ENCODE peak calls at places on chromosomes 2 and 18, in ten cellular contexts. One of them, this sample, is unnamed.

GRCh38 chr2:121999273-121999672 is 243.8 kb downstream of the TSN start:
- DNase-seq in fibroblast of the aortic adventitia: peak
- DNase-seq in body of pancreas: no peak
- DNase-seq in AG10803: peak
- DNase-seq in endodermal cell: no peak
- DNase-seq in spleen: no peak
- DNase-seq in upper lobe of left lung: no peak
- DNase-seq in lower lobe of right lung: no peak
- DNase-seq in astrocyte: peak
- DNase-seq in epithelial cell of esophagus: peak
- DNase-seq in this sample: no peak

GRCh38 chr2:1721706-1722483 is 22.4 kb downstream of the PXDN start:
- DNase-seq in fibroblast of the aortic adventitia: peak
- DNase-seq in body of pancreas: no peak
- DNase-seq in AG10803: peak
- DNase-seq in endodermal cell: peak
- DNase-seq in spleen: no peak
- DNase-seq in upper lobe of left lung: no peak
- DNase-seq in lower lobe of right lung: no peak
- DNase-seq in astrocyte: peak
- DNase-seq in epithelial cell of esophagus: peak
- DNase-seq in this sample: peak

GRCh38 chr2:215447673-215448081 is 11.8 kb upstream of the FN1 start:
- DNase-seq in fibroblast of the aortic adventitia: no peak
- DNase-seq in body of pancreas: no peak
- DNase-seq in AG10803: no peak
- DNase-seq in endodermal cell: no peak
- DNase-seq in spleen: no peak
- DNase-seq in upper lobe of left lung: no peak
- DNase-seq in lower lobe of right lung: no peak
- DNase-seq in astrocyte: peak
- DNase-seq in epithelial cell of esophagus: peak
- DNase-seq in this sample: no peak

GRCh38 chr2:151186011-151186410 is 75.7 kb downstream of the RBM43 start:
- DNase-seq in fibroblast of the aortic adventitia: no peak
- DNase-seq in body of pancreas: no peak
- DNase-seq in AG10803: no peak
- DNase-seq in endodermal cell: no peak
- DNase-seq in spleen: no peak
- DNase-seq in upper lobe of left lung: no peak
- DNase-seq in lower lobe of right lung: no peak
- DNase-seq in astrocyte: no peak
- DNase-seq in epithelial cell of esophagus: no peak
- DNase-seq in this sample: no peak

GRCh38 chr18:14999085-14999975 is 251.4 kb downstream of the ANKRD30B start:
- DNase-seq in fibroblast of the aortic adventitia: no peak
- DNase-seq in body of pancreas: no peak
- DNase-seq in AG10803: no peak
- DNase-seq in endodermal cell: no peak
- DNase-seq in spleen: peak
- DNase-seq in upper lobe of left lung: no peak
- DNase-seq in lower lobe of right lung: no peak
- DNase-seq in astrocyte: no peak
- DNase-seq in epithelial cell of esophagus: no peak
- DNase-seq in this sample: no peak

GRCh38 chr18:77087391-77088141 is 45.0 kb downstream of the MBP start:
- DNase-seq in fibroblast of the aortic adventitia: peak
- DNase-seq in body of pancreas: no peak
- DNase-seq in AG10803: peak
- DNase-seq in endodermal cell: peak
- DNase-seq in spleen: peak
- DNase-seq in upper lobe of left lung: no peak
- DNase-seq in lower lobe of right lung: peak
- DNase-seq in astrocyte: peak
- DNase-seq in epithelial cell of esophagus: peak
- DNase-seq in this sample: no peak

GRCh38 chr2:222000326-222000725 is 298.5 kb downstream of the PAX3 start:
- DNase-seq in fibroblast of the aortic adventitia: no peak
- DNase-seq in body of pancreas: no peak
- DNase-seq in AG10803: peak
- DNase-seq in endodermal cell: no peak
- DNase-seq in spleen: no peak
- DNase-seq in upper lobe of left lung: no peak
- DNase-seq in lower lobe of right lung: no peak
- DNase-seq in astrocyte: peak
- DNase-seq in epithelial cell of esophagus: peak
- DNase-seq in this sample: peak

GRCh38 chr2:20465716-20466391 is 19.0 kb downstream of the RHOB start:
- DNase-seq in fibroblast of the aortic adventitia: no peak
- DNase-seq in body of pancreas: no peak
- DNase-seq in AG10803: no peak
- DNase-seq in endodermal cell: no peak
- DNase-seq in spleen: peak
- DNase-seq in upper lobe of left lung: peak
- DNase-seq in lower lobe of right lung: no peak
- DNase-seq in astrocyte: no peak
- DNase-seq in epithelial cell of esophagus: peak
- DNase-seq in this sample: no peak

GRCh38 chr2:81901017-81901416 is 1596.5 kb upstream of the LRRTM1 start:
- DNase-seq in fibroblast of the aortic adventitia: no peak
- DNase-seq in body of pancreas: no peak
- DNase-seq in AG10803: no peak
- DNase-seq in endodermal cell: no peak
- DNase-seq in spleen: no peak
- DNase-seq in upper lobe of left lung: no peak
- DNase-seq in lower lobe of right lung: no peak
- DNase-seq in astrocyte: no peak
- DNase-seq in epithelial cell of esophagus: peak
- DNase-seq in this sample: no peak

GRCh38 chr2:44286884-44287638 is 11.8 kb downstream of the SLC3A1 start:
- DNase-seq in fibroblast of the aortic adventitia: no peak
- DNase-seq in body of pancreas: peak
- DNase-seq in AG10803: no peak
- DNase-seq in endodermal cell: no peak
- DNase-seq in spleen: no peak
- DNase-seq in upper lobe of left lung: no peak
- DNase-seq in lower lobe of right lung: no peak
- DNase-seq in astrocyte: no peak
- DNase-seq in epithelial cell of esophagus: no peak
- DNase-seq in this sample: peak

GRCh38 chr2:74578476-74578875 is 24.0 kb downstream of the DOK1 start:
- DNase-seq in fibroblast of the aortic adventitia: no peak
- DNase-seq in body of pancreas: no peak
- DNase-seq in AG10803: no peak
- DNase-seq in endodermal cell: no peak
- DNase-seq in spleen: no peak
- DNase-seq in upper lobe of left lung: no peak
- DNase-seq in lower lobe of right lung: no peak
- DNase-seq in astrocyte: no peak
- DNase-seq in epithelial cell of esophagus: no peak
- DNase-seq in this sample: no peak

GRCh38 chr18:54173980-54174611 is 50.4 kb downstream of the MBD2 start:
- DNase-seq in fibroblast of the aortic adventitia: no peak
- DNase-seq in body of pancreas: no peak
- DNase-seq in AG10803: no peak
- DNase-seq in endodermal cell: no peak
- DNase-seq in spleen: no peak
- DNase-seq in upper lobe of left lung: no peak
- DNase-seq in lower lobe of right lung: no peak
- DNase-seq in astrocyte: no peak
- DNase-seq in epithelial cell of esophagus: no peak
- DNase-seq in this sample: no peak

GRCh38 chr2:118169359-118170005 is 81.2 kb downstream of the INSIG2 start:
- DNase-seq in fibroblast of the aortic adventitia: no peak
- DNase-seq in body of pancreas: peak
- DNase-seq in AG10803: no peak
- DNase-seq in endodermal cell: peak
- DNase-seq in spleen: peak
- DNase-seq in upper lobe of left lung: peak
- DNase-seq in lower lobe of right lung: peak
- DNase-seq in astrocyte: no peak
- DNase-seq in epithelial cell of esophagus: peak
- DNase-seq in this sample: no peak

GRCh38 chr2:134979203-134979602 is 60.6 kb downstream of the CCNT2 start:
- DNase-seq in fibroblast of the aortic adventitia: no peak
- DNase-seq in body of pancreas: no peak
- DNase-seq in AG10803: no peak
- DNase-seq in endodermal cell: no peak
- DNase-seq in spleen: no peak
- DNase-seq in upper lobe of left lung: no peak
- DNase-seq in lower lobe of right lung: no peak
- DNase-seq in astrocyte: no peak
- DNase-seq in epithelial cell of esophagus: no peak
- DNase-seq in this sample: no peak

DNA sequence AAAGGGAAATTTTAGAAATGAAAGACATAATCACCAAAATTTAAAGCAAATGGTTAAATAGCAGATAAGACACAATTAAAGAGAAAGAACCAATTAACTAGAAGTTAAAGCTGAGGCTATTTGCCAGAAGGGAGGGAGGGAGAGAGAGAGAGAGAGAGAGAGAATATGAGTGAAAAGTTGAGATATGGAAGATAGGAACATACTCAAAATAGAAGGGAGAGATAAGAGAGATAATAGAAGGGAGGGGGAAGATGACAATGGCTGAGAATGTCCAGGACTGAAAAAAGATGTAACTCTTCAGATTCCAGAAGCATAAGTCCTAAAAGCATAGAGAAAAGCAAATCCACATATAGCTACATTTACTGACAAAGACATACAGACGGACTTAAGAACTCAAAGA is 17.1 kb upstream of the AAK1 start:
- DNase-seq in fibroblast of the aortic adventitia: no peak
- DNase-seq in body of pancreas: no peak
- DNase-seq in AG10803: no peak
- DNase-seq in endodermal cell: no peak
- DNase-seq in spleen: no peak
- DNase-seq in upper lobe of left lung: no peak
- DNase-seq in lower lobe of right lung: no peak
- DNase-seq in astrocyte: no peak
- DNase-seq in epithelial cell of esophagus: no peak
- DNase-seq in this sample: no peak
- TF ChIP-seq CTCF in fibroblast of the aortic adventitia: no peak
- TF ChIP-seq CTCF in body of pancreas: no peak
- TF ChIP-seq CTCF in AG10803: no peak
- TF ChIP-seq CTCF in endodermal cell: no peak
- TF ChIP-seq CTCF in spleen: no peak
- TF ChIP-seq CTCF in upper lobe of left lung: no peak
- TF ChIP-seq CTCF in lower lobe of right lung: no peak
- TF ChIP-seq CTCF in astrocyte: no peak
- TF ChIP-seq CTCF in epithelial cell of esophagus: no peak
- TF ChIP-seq CTCF in this sample: no peak

GRCh38 chr2:39379643-39380524 is 57.2 kb downstream of the MAP4K3 start:
- DNase-seq in fibroblast of the aortic adventitia: peak
- DNase-seq in body of pancreas: peak
- DNase-seq in AG10803: peak
- DNase-seq in endodermal cell: no peak
- DNase-seq in spleen: no peak
- DNase-seq in upper lobe of left lung: no peak
- DNase-seq in lower lobe of right lung: no peak
- DNase-seq in astrocyte: peak
- DNase-seq in epithelial cell of esophagus: peak
- DNase-seq in this sample: peak

GRCh38 chr2:39381653-39382052 is 55.4 kb downstream of the MAP4K3 start:
- DNase-seq in fibroblast of the aortic adventitia: no peak
- DNase-seq in body of pancreas: no peak
- DNase-seq in AG10803: no peak
- DNase-seq in endodermal cell: peak
- DNase-seq in spleen: no peak
- DNase-seq in upper lobe of left lung: no peak
- DNase-seq in lower lobe of right lung: no peak
- DNase-seq in astrocyte: no peak
- DNase-seq in epithelial cell of esophagus: no peak
- DNase-seq in this sample: no peak

GRCh38 chr2:39380525-39381150 is 56.4 kb downstream of the MAP4K3 start:
- DNase-seq in fibroblast of the aortic adventitia: peak
- DNase-seq in body of pancreas: no peak
- DNase-seq in AG10803: peak
- DNase-seq in endodermal cell: no peak
- DNase-seq in spleen: no peak
- DNase-seq in upper lobe of left lung: no peak
- DNase-seq in lower lobe of right lung: no peak
- DNase-seq in astrocyte: peak
- DNase-seq in epithelial cell of esophagus: no peak
- DNase-seq in this sample: no peak

GRCh38 chr2:39377226-39377939 is 59.7 kb downstream of the MAP4K3 start:
- DNase-seq in fibroblast of the aortic adventitia: no peak
- DNase-seq in body of pancreas: peak
- DNase-seq in AG10803: no peak
- DNase-seq in endodermal cell: no peak
- DNase-seq in spleen: no peak
- DNase-seq in upper lobe of left lung: no peak
- DNase-seq in lower lobe of right lung: no peak
- DNase-seq in astrocyte: peak
- DNase-seq in epithelial cell of esophagus: no peak
- DNase-seq in this sample: no peak

GRCh38 chr2:39378968-39379367 is 58.1 kb downstream of the MAP4K3 start:
- DNase-seq in fibroblast of the aortic adventitia: no peak
- DNase-seq in body of pancreas: no peak
- DNase-seq in AG10803: peak
- DNase-seq in endodermal cell: no peak
- DNase-seq in spleen: no peak
- DNase-seq in upper lobe of left lung: no peak
- DNase-seq in lower lobe of right lung: no peak
- DNase-seq in astrocyte: peak
- DNase-seq in epithelial cell of esophagus: no peak
- DNase-seq in this sample: no peak
- H3K4me3 ChIP-seq in fibroblast of the aortic adventitia: no peak
- H3K4me3 ChIP-seq in body of pancreas: no peak
- H3K4me3 ChIP-seq in AG10803: no peak
- H3K4me3 ChIP-seq in endodermal cell: no peak
- H3K4me3 ChIP-seq in spleen: no peak
- H3K4me3 ChIP-seq in upper lobe of left lung: no peak
- H3K4me3 ChIP-seq in lower lobe of right lung: no peak
- H3K4me3 ChIP-seq in astrocyte: no peak
- H3K4me3 ChIP-seq in epithelial cell of esophagus: no peak
- H3K4me3 ChIP-seq in this sample: no peak

GRCh38 chr2:130355578-130356431 is at the start of gene PTPN18:
- DNase-seq in fibroblast of the aortic adventitia: peak
- DNase-seq in body of pancreas: peak
- DNase-seq in AG10803: peak
- DNase-seq in endodermal cell: peak
- DNase-seq in spleen: peak
- DNase-seq in upper lobe of left lung: peak
- DNase-seq in lower lobe of right lung: peak
- DNase-seq in astrocyte: peak
- DNase-seq in epithelial cell of esophagus: peak
- DNase-seq in this sample: no peak
- TF ChIP-seq CTCF in fibroblast of the aortic adventitia: peak
- TF ChIP-seq CTCF in body of pancreas: peak
- TF ChIP-seq CTCF in AG10803: peak
- TF ChIP-seq CTCF in endodermal cell: peak
- TF ChIP-seq CTCF in spleen: peak
- TF ChIP-seq CTCF in upper lobe of left lung: peak
- TF ChIP-seq CTCF in lower lobe of right lung: peak
- TF ChIP-seq CTCF in astrocyte: peak
- TF ChIP-seq CTCF in epithelial cell of esophagus: no peak
- TF ChIP-seq CTCF in this sample: peak

DNA sequence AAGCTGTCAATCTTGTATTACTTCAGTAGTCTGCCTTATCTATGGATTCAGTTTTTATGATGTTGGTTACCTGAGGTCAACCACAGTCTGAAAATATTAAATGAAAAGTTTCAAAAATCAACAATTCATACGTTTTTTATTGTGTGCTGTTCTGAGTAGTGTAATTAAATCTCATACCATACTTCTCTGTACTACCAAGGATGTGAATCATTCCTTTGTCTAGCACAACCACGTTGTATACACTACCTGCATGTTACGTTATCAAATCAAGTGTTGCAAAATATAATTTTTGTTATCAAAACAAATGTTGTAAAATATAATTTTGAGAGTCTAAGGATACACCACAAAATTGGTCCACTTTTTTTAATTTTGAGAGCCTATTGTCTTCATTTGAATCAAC is 590.2 kb upstream of the SETBP1 start:
- DNase-seq in fibroblast of the aortic adventitia: no peak
- DNase-seq in body of pancreas: no peak
- DNase-seq in AG10803: no peak
- DNase-seq in endodermal cell: no peak
- DNase-seq in spleen: no peak
- DNase-seq in upper lobe of left lung: no peak
- DNase-seq in lower lobe of right lung: no peak
- DNase-seq in astrocyte: no peak
- DNase-seq in epithelial cell of esophagus: peak
- DNase-seq in this sample: no peak
- H3K4me3 ChIP-seq in fibroblast of the aortic adventitia: no peak
- H3K4me3 ChIP-seq in body of pancreas: no peak
- H3K4me3 ChIP-seq in AG10803: no peak
- H3K4me3 ChIP-seq in endodermal cell: no peak
- H3K4me3 ChIP-seq in spleen: no peak
- H3K4me3 ChIP-seq in upper lobe of left lung: no peak
- H3K4me3 ChIP-seq in lower lobe of right lung: no peak
- H3K4me3 ChIP-seq in astrocyte: no peak
- H3K4me3 ChIP-seq in epithelial cell of esophagus: no peak
- H3K4me3 ChIP-seq in this sample: no peak